ENCODE peak calls at places on chromosome 19, in ten cellular contexts. T is Caco-2, B is left ventricle myocardium inferior, H is endodermal cell, I is choroid plexus epithelial cell, J is AG04449, L is HFFc6, C is adrenal gland, O is AG09319, S is spleen. U is an unnamed sample.

GRCh38 chr19:29516358-29516725 is 9.5 kb upstream of the VSTM2B start:
- DNase-seq in O (no peak), L (no peak), H (no peak), C (no peak), S (peak), T (no peak), B (peak), I (no peak), J (no peak), U (no peak)

GRCh38 chr19:35549879-35550523 is 4.6 kb downstream of the TMEM147 start:
- DNase-seq in H (no peak), J (no peak), T (no peak), C (peak), S (no peak), L (no peak), O (no peak), I (no peak), B (no peak), U (no peak)

GRCh38 chr19:38654478-38655079 is 7.1 kb downstream of the ACTN4 start:
- DNase-seq in I (no peak), J (no peak), B (no peak), C (peak), T (no peak), H (peak), O (no peak), L (peak), S (no peak), U (no peak)

GRCh38 chr19:14580623-14581237 is 2.2 kb upstream of the CLEC17A start:
- DNase-seq in O (no peak), S (no peak), B (no peak), H (no peak), T (no peak), L (no peak), J (no peak), I (no peak), C (no peak), U (no peak)

GRCh38 chr19:46413262-46414031 is at the start of gene CCDC8:
- DNase-seq in H (peak), B (peak), O (peak), C (peak), S (no peak), J (peak), T (peak), L (peak), I (peak), U (no peak)

GRCh38 chr19:1860133-1860775 is 3.1 kb downstream of the KLF16 start:
- DNase-seq in S (no peak), H (peak), L (peak), T (peak), I (peak), J (no peak), O (no peak), B (no peak), C (no peak), U (no peak)

GRCh38 chr19:18865973-18866799 is 29.8 kb downstream of the CERS1 start:
- DNase-seq in T (no peak), C (peak), S (peak), H (peak), O (no peak), B (peak), I (peak), J (no peak), L (peak), U (no peak)

GRCh38 chr19:8484331-8484894 is 18.0 kb downstream of the PRAM1 start:
- DNase-seq in I (no peak), L (no peak), B (peak), J (no peak), S (peak), H (no peak), O (no peak), C (peak), T (no peak), U (no peak)

GRCh38 chr19:801030-801860 is 4.0 kb downstream of the PTBP1 start:
- DNase-seq in S (no peak), O (no peak), B (peak), I (no peak), C (peak), T (no peak), L (no peak), H (peak), J (no peak), U (no peak)

GRCh38 chr19:38711726-38712153 is 32.5 kb downstream of the CAPN12 start:
- DNase-seq in I (peak), O (peak), T (no peak), H (no peak), B (no peak), L (peak), S (no peak), J (no peak), C (peak), U (no peak)

GRCh38 chr19:47595937-47596336 is 13.0 kb upstream of the BICRA start:
- DNase-seq in H (no peak), O (no peak), I (no peak), S (no peak), L (no peak), B (no peak), T (no peak), C (no peak), J (no peak), U (no peak)

GRCh38 chr19:16308081-16308480 is 16.5 kb upstream of the KLF2 start:
- DNase-seq in I (no peak), J (no peak), L (no peak), C (no peak), S (no peak), O (no peak), H (no peak), B (no peak), T (no peak), U (no peak)

GRCh38 chr19:2089001-2089711 is 7.0 kb downstream of the MOB3A start:
- DNase-seq in B (no peak), S (no peak), C (no peak), H (no peak), O (no peak), I (peak), T (no peak), J (no peak), L (no peak), U (no peak)

GRCh38 chr19:11781295-11782057 is 14.7 kb downstream of the ZNF441 start:
- DNase-seq in O (no peak), C (no peak), J (no peak), I (no peak), S (no peak), L (peak), H (no peak), T (no peak), B (no peak), U (no peak)

GRCh38 chr19:16330368-16330801 is 5.8 kb downstream of the KLF2 start:
- DNase-seq in H (peak), I (peak), J (no peak), C (peak), S (peak), B (peak), L (peak), T (peak), O (no peak), U (no peak)

GRCh38 chr19:2529473-2529918 is 53.6 kb downstream of the GADD45B start:
- DNase-seq in O (peak), I (peak), J (peak), T (peak), H (no peak), B (no peak), C (no peak), L (peak), S (peak), U (peak)

GRCh38 chr19:13404236-13404635 is 102.0 kb downstream of the CACNA1A start:
- DNase-seq in S (no peak), O (no peak), T (no peak), J (no peak), C (no peak), H (no peak), I (no peak), B (no peak), L (no peak), U (no peak)

GRCh38 chr19:17550076-17550667 is 5.3 kb upstream of the COLGALT1 start:
- DNase-seq in O (no peak), C (no peak), T (no peak), S (no peak), B (no peak), I (no peak), J (no peak), H (no peak), L (no peak), U (no peak)

GRCh38 chr19:57719901-57720519 is 7.4 kb downstream of the ZNF671 start:
- DNase-seq in C (no peak), T (no peak), O (no peak), L (no peak), B (no peak), S (no peak), I (no peak), H (no peak), J (no peak), U (no peak)

GRCh38 chr19:10971107-10971715 is 10.4 kb downstream of the SMARCA4 start:
- DNase-seq in O (no peak), B (no peak), C (no peak), S (no peak), H (no peak), I (no peak), J (no peak), L (no peak), T (no peak), U (no peak)

GRCh38 chr19:8610041-8610927 is at the start of gene ADAMTS10:
- DNase-seq in O (no peak), I (peak), S (peak), C (peak), L (no peak), H (peak), T (no peak), B (peak), J (no peak), U (no peak)

GRCh38 chr19:7408251-7408650 is 59.5 kb downstream of the ARHGEF18 start:
- DNase-seq in J (no peak), T (no peak), S (no peak), H (no peak), B (no peak), I (no peak), O (no peak), C (no peak), L (no peak), U (no peak)

GRCh38 chr19:46904114-46905060 is 43.6 kb downstream of the ARHGAP35 start:
- DNase-seq in L (peak), C (peak), S (no peak), I (peak), O (no peak), J (peak), T (no peak), B (peak), H (peak), U (no peak)

GRCh38 chr19:50025022-50025793 is at the start of gene VRK3:
- DNase-seq in I (peak), T (peak), L (peak), C (peak), H (peak), J (peak), B (peak), S (peak), O (peak), U (peak)
- TF ChIP-seq CTCF in I (no peak), T (peak), L (peak), C (peak), H (no peak), J (no peak), B (peak), S (peak), O (no peak), U (no peak)

GRCh38 chr19:34481861-34482379 is 362 bp downstream of the WTIP start:
- DNase-seq in O (peak), J (no peak), T (no peak), S (no peak), H (peak), B (peak), L (no peak), I (peak), C (no peak), U (no peak)

GRCh38 chr19:34479396-34479795 is 2.2 kb upstream of the WTIP start:
- DNase-seq in B (no peak), L (no peak), H (no peak), T (no peak), J (no peak), C (no peak), O (no peak), S (no peak), I (no peak), U (no peak)

GRCh38 chr19:34480491-34480890 is 1.1 kb upstream of the WTIP start:
- DNase-seq in S (no peak), O (no peak), J (no peak), I (no peak), B (no peak), C (no peak), T (no peak), H (no peak), L (no peak), U (no peak)

GRCh38 chr19:34482380-34483250 is 1.1 kb downstream of the WTIP start:
- DNase-seq in S (no peak), O (no peak), J (no peak), L (no peak), H (peak), T (no peak), I (peak), C (no peak), B (no peak), U (no peak)

DNA sequence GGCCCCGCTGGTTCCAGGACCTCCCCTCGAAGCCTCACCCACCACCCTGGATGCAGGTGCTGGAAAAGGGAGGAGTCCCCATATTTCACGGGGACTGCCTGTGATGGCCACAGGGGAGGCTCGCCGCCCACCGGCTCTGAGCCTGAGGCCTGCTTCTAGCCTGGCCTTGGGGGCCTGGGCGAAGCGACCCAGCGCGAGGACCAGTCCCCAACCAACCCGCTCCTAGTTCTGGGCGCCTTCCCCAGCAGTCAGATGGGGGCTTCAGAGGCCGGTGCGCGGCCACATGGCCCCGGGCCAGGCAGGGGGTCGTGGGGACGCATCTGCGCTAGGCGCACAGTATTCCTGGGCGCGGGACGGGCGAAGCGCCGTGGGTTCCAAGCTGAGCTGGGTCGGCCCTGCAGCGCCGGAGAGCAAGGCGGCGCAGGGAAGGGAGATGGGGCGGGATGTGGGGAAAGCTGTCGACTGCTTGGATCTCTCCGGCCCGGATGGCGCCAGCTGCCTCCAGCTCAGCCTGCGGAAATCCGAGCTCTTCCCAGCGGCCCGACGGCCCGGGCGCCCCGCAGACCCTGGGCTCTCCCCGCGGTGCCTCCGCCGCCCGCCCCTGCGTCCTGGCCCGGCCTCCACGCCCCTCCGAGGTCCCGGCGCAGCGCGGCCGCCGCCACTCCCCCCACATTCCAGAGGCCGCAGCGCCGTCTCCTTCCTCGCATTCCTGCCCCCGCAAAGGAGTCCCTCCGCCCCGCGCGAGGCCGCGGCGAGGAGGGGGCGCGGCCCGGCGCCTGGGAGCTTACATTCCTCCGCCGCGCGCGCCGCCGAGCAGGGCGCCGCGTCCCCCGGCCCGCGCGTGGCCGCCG is at the start of gene WTIP:
- DNase-seq in C (peak), B (peak), I (peak), L (peak), T (peak), O (peak), S (no peak), H (peak), J (peak), U (no peak)
- TF ChIP-seq CTCF in C (no peak), B (no peak), I (no peak), L (peak), T (no peak), O (no peak), S (no peak), H (peak), J (no peak), U (no peak)

GRCh38 chr19:42531313-42531712 is 3.0 kb upstream of the CEACAM1 start:
- DNase-seq in S (no peak), L (no peak), C (no peak), H (no peak), B (no peak), J (no peak), O (no peak), T (no peak), I (no peak), U (no peak)
- TF ChIP-seq CTCF in S (no peak), L (no peak), C (no peak), H (no peak), B (no peak), J (no peak), O (no peak), T (no peak), I (no peak), U (no peak)

DNA sequence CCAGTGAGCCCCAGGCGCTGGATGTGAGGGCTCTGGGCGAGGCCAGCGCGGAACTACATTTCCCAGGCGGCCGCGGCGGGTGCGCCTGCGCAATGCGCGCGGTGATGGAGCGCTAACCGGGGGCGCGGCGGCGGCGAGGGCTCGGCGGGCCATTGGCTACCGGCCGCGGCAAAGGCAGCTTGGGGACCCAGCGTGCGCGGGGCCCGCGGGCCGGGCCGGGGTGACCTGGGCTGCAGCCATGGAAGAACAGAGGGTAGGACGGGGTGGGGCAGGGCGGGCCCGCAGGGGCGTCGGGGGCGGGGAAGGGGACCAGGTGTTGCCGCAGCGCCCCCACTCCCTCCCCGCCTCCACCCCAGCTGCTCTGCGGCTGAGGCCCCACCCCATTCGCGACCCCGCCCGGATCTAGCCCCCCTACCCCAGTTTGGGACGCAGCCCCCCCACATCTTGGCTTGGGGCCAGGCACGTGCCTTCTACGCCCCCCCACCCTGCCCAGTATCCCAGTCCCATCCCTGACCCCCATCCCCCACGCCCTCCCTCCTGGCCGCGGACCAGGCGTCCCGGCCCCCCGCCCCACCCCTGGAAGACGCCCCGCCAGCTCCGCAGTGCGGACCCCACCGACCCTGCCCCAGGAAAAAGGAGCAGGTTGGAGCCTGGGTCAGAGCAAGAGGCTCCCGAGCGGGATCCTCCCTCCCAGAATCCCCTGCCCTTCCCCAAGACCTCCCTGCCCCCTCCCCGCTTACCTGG is at the start of gene FSD1:
- DNase-seq in O (no peak), C (no peak), J (no peak), H (peak), B (no peak), T (peak), S (no peak), I (peak), L (peak), U (no peak)
- TF ChIP-seq CTCF in O (no peak), C (no peak), J (no peak), H (no peak), B (no peak), T (no peak), S (no peak), I (no peak), L (no peak), U (no peak)

GRCh38 chr19:52464798-52465470 is 11.6 kb downstream of the ZNF578 start:
- DNase-seq in B (no peak), C (no peak), S (no peak), L (no peak), I (no peak), O (no peak), H (peak), J (no peak), T (no peak), U (no peak)
- TF ChIP-seq CTCF in B (no peak), C (no peak), S (no peak), L (no peak), I (peak), O (no peak), H (peak), J (no peak), T (no peak), U (peak)

GRCh38 chr19:32291876-32292275 is 53.5 kb upstream of the ZNF507 start:
- DNase-seq in H (no peak), J (no peak), T (no peak), S (no peak), O (no peak), L (no peak), C (no peak), B (no peak), I (no peak), U (no peak)

GRCh38 chr19:32294871-32295438 is 50.5 kb upstream of the ZNF507 start:
- DNase-seq in O (no peak), H (no peak), C (no peak), J (no peak), I (no peak), T (no peak), B (no peak), L (no peak), S (no peak), U (no peak)

GRCh38 chr19:32296694-32297093 is 48.7 kb upstream of the ZNF507 start:
- DNase-seq in I (peak), B (no peak), L (no peak), H (no peak), T (no peak), J (no peak), S (no peak), O (no peak), C (no peak), U (no peak)
- TF ChIP-seq CTCF in I (no peak), B (no peak), L (no peak), H (no peak), T (no peak), J (no peak), S (no peak), O (no peak), C (no peak), U (no peak)

DNA sequence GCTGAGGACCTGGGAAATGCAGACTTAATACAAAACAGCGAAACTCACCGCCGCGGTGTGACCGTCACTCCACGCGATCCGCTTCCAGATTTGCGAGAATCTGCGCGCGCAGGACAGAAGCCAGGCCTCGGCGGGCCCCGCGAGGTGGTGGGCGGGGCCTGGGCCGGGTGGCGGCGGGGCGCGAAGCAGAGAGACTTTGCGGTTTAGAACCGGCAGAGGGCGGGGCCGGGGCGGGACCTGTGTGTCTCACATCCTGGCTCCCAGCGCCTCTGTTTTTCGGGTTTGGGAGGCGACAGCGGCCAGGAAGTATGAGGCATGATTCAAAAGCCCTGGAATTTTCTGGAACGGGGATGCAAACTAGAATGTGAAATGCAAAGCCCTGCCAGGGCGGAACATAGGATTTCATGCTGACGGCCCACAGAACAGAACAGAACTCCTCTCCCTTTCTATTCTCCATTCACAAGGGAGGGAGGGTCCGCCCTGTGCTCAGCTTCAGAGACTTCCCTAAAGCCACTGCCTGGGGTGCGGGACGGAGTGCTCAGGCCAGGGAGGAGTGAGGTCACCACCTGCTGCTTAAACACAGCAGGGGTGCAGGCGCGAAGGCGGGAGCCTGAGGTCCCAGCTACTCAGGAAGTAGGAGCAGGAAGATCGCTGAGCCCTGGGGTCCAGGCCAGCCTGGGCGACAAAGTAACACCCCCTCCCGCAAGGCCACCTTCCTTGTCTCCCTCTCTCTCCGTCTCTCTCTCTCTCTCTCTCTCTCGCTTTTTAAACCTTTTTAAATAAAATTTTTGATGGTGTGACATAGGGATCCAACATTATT is 44.2 kb downstream of the ZNF611 start:
- DNase-seq in I (peak), J (peak), B (peak), C (peak), O (peak), H (peak), S (peak), T (peak), L (peak), U (peak)
- TF ChIP-seq CTCF in I (no peak), J (no peak), B (peak), C (peak), O (no peak), H (peak), S (no peak), T (peak), L (peak), U (no peak)

U was measured in LNCaP clone FGC.